ENCODE peak calls at places on chromosome 18, in four cellular contexts. One of them, this sample, is unnamed.

GRCh38 chr18:46754188-46754587 is 2.7 kb downstream of the ST8SIA5 start:
- DNase-seq in sigmoid colon: no peak
- DNase-seq in tibial artery: no peak
- DNase-seq in cardiac muscle cell: no peak
- DNase-seq in this sample: no peak

GRCh38 chr18:45619826-45620201 is 4.5 kb downstream of the SLC14A2 start:
- DNase-seq in sigmoid colon: no peak
- DNase-seq in tibial artery: no peak
- DNase-seq in cardiac muscle cell: no peak
- DNase-seq in this sample: no peak

GRCh38 chr18:79857082-79857661 is 59.4 kb downstream of the KCNG2 start:
- DNase-seq in cardiac muscle cell: peak; percentile 1
- DNase-seq in tibial artery: peak; percentile 34
- DNase-seq in sigmoid colon: no peak
- DNase-seq in this sample: no peak

GRCh38 chr18:10439898-10440297 is 14.5 kb upstream of the APCDD1 start:
- DNase-seq in cardiac muscle cell: no peak
- DNase-seq in sigmoid colon: no peak
- DNase-seq in tibial artery: no peak
- DNase-seq in this sample: no peak

GRCh38 chr18:62602706-62603105 is 79.9 kb downstream of the ZCCHC2 start:
- DNase-seq in sigmoid colon: no peak
- DNase-seq in tibial artery: peak; percentile 17
- DNase-seq in cardiac muscle cell: no peak
- DNase-seq in this sample: no peak

GRCh38 chr18:42038936-42039335 is 83.9 kb downstream of the PIK3C3 start:
- DNase-seq in tibial artery: no peak
- DNase-seq in sigmoid colon: no peak
- DNase-seq in cardiac muscle cell: no peak
- DNase-seq in this sample: no peak

GRCh38 chr18:78542204-78542603 is 437.4 kb upstream of the SALL3 start:
- DNase-seq in tibial artery: no peak
- DNase-seq in sigmoid colon: peak; percentile 80
- DNase-seq in cardiac muscle cell: no peak
- DNase-seq in this sample: no peak

GRCh38 chr18:63271881-63272299 is 47.7 kb downstream of the BCL2 start:
- DNase-seq in tibial artery: peak; percentile 74
- DNase-seq in sigmoid colon: no peak
- DNase-seq in cardiac muscle cell: no peak
- DNase-seq in this sample: no peak

GRCh38 chr18:24446953-24447537 is 13.4 kb upstream of the HRH4 start:
- DNase-seq in tibial artery: no peak
- DNase-seq in cardiac muscle cell: no peak
- DNase-seq in sigmoid colon: no peak
- DNase-seq in this sample: no peak

GRCh38 chr18:42298744-42299685 is 344.0 kb downstream of the PIK3C3 start:
- DNase-seq in sigmoid colon: peak; percentile 80
- DNase-seq in cardiac muscle cell: peak; percentile 83
- DNase-seq in tibial artery: peak; percentile 77
- DNase-seq in this sample: peak; percentile 75

GRCh38 chr18:63147010-63147409 is 172.6 kb downstream of the BCL2 start:
- DNase-seq in tibial artery: no peak
- DNase-seq in sigmoid colon: no peak
- DNase-seq in cardiac muscle cell: no peak
- DNase-seq in this sample: no peak

GRCh38 chr18:9825571-9826073 is 60.2 kb upstream of the TXNDC2 start:
- DNase-seq in cardiac muscle cell: no peak
- DNase-seq in sigmoid colon: no peak
- DNase-seq in tibial artery: no peak
- DNase-seq in this sample: no peak

GRCh38 chr18:70627100-70627802 is 338.4 kb downstream of the SOCS6 start:
- DNase-seq in sigmoid colon: no peak
- DNase-seq in tibial artery: no peak
- DNase-seq in cardiac muscle cell: no peak
- DNase-seq in this sample: no peak

GRCh38 chr18:24181806-24182205 is 42.9 kb downstream of the CABYR start:
- DNase-seq in cardiac muscle cell: no peak
- DNase-seq in sigmoid colon: no peak
- DNase-seq in tibial artery: no peak
- DNase-seq in this sample: no peak

GRCh38 chr18:79869591-79870368 is 72.0 kb downstream of the KCNG2 start:
- DNase-seq in cardiac muscle cell: no peak
- DNase-seq in tibial artery: no peak
- DNase-seq in sigmoid colon: no peak
- DNase-seq in this sample: no peak

GRCh38 chr18:7596133-7596532 is 29.0 kb downstream of the PTPRM start:
- DNase-seq in cardiac muscle cell: no peak
- DNase-seq in tibial artery: no peak
- DNase-seq in sigmoid colon: no peak
- DNase-seq in this sample: no peak

GRCh38 chr18:24176727-24177416 is 38.0 kb downstream of the CABYR start:
- DNase-seq in tibial artery: no peak
- DNase-seq in sigmoid colon: peak; percentile 83
- DNase-seq in cardiac muscle cell: peak; percentile 72
- DNase-seq in this sample: no peak

GRCh38 chr18:46013484-46014189 is 46.5 kb upstream of the EPG5 start:
- DNase-seq in cardiac muscle cell: no peak
- DNase-seq in sigmoid colon: no peak
- DNase-seq in tibial artery: no peak
- DNase-seq in this sample: no peak

GRCh38 chr18:47772374-47773248 is 157.8 kb downstream of the SMAD2 start:
- DNase-seq in cardiac muscle cell: peak; percentile 66
- DNase-seq in sigmoid colon: no peak
- DNase-seq in tibial artery: no peak
- DNase-seq in this sample: no peak

GRCh38 chr18:41396211-41396610 is 558.8 kb upstream of the PIK3C3 start:
- DNase-seq in tibial artery: no peak
- DNase-seq in cardiac muscle cell: no peak
- DNase-seq in sigmoid colon: no peak
- DNase-seq in this sample: no peak

GRCh38 chr18:67483237-67483636 is 33.3 kb downstream of the DSEL start:
- DNase-seq in cardiac muscle cell: no peak
- DNase-seq in sigmoid colon: no peak
- DNase-seq in tibial artery: no peak
- DNase-seq in this sample: no peak

GRCh38 chr18:44682181-44682870 is 1.6 kb downstream of the SETBP1 start:
- DNase-seq in tibial artery: peak; percentile 85
- DNase-seq in sigmoid colon: peak; percentile 87
- DNase-seq in cardiac muscle cell: peak; percentile 38
- DNase-seq in this sample: no peak

GRCh38 chr18:59006461-59007067 is 133.1 kb upstream of the SEC11C start:
- DNase-seq in tibial artery: no peak
- DNase-seq in cardiac muscle cell: no peak
- DNase-seq in sigmoid colon: no peak
- DNase-seq in this sample: no peak

GRCh38 chr18:22709288-22710060 is 223.7 kb upstream of the RBBP8 start:
- DNase-seq in sigmoid colon: no peak
- DNase-seq in cardiac muscle cell: no peak
- DNase-seq in tibial artery: no peak
- DNase-seq in this sample: no peak

GRCh38 chr18:79884296-79884962 is 67.0 kb downstream of the SLC66A2 start:
- DNase-seq in sigmoid colon: peak; percentile 54
- DNase-seq in tibial artery: no peak
- DNase-seq in cardiac muscle cell: no peak
- DNase-seq in this sample: no peak

GRCh38 chr18:13611058-13611615 is 115.2 kb downstream of the FAM210A start:
- DNase-seq in sigmoid colon: peak; percentile 78
- DNase-seq in cardiac muscle cell: no peak
- DNase-seq in tibial artery: peak; percentile 81
- DNase-seq in this sample: no peak

GRCh38 chr18:52582516-52582915 is 242.5 kb downstream of the DCC start:
- DNase-seq in tibial artery: no peak
- DNase-seq in sigmoid colon: no peak
- DNase-seq in cardiac muscle cell: no peak
- DNase-seq in this sample: no peak

GRCh38 chr18:3482258-3482657 is 32.3 kb downstream of the TGIF1 start:
- DNase-seq in tibial artery: no peak
- DNase-seq in cardiac muscle cell: no peak
- DNase-seq in sigmoid colon: no peak
- DNase-seq in this sample: no peak

GRCh38 chr18:31773774-31774476 is 13.2 kb upstream of the SLC25A52 start:
- DNase-seq in sigmoid colon: no peak
- DNase-seq in tibial artery: no peak
- DNase-seq in cardiac muscle cell: no peak
- DNase-seq in this sample: no peak

GRCh38 chr18:63067939-63068338 is 251.6 kb downstream of the BCL2 start:
- DNase-seq in tibial artery: no peak
- DNase-seq in sigmoid colon: no peak
- DNase-seq in cardiac muscle cell: no peak
- DNase-seq in this sample: no peak

GRCh38 chr18:10266236-10266585 is 188.2 kb upstream of the APCDD1 start:
- DNase-seq in tibial artery: no peak
- DNase-seq in cardiac muscle cell: no peak
- DNase-seq in sigmoid colon: no peak
- DNase-seq in this sample: no peak

GRCh38 chr18:62572456-62572855 is 49.6 kb downstream of the ZCCHC2 start:
- DNase-seq in cardiac muscle cell: no peak
- DNase-seq in sigmoid colon: no peak
- DNase-seq in tibial artery: no peak
- DNase-seq in this sample: no peak

GRCh38 chr18:56861244-56861643 is 210.1 kb downstream of the WDR7 start:
- DNase-seq in cardiac muscle cell: peak; percentile 49
- DNase-seq in sigmoid colon: no peak
- DNase-seq in tibial artery: no peak
- DNase-seq in this sample: no peak

GRCh38 chr18:7202119-7202680 is 28.7 kb upstream of the LRRC30 start:
- DNase-seq in cardiac muscle cell: no peak
- DNase-seq in sigmoid colon: no peak
- DNase-seq in tibial artery: no peak
- DNase-seq in this sample: no peak

GRCh38 chr18:22065311-22065710 is 104.1 kb upstream of the GATA6 start:
- DNase-seq in sigmoid colon: no peak
- DNase-seq in tibial artery: no peak
- DNase-seq in cardiac muscle cell: no peak
- DNase-seq in this sample: no peak

GRCh38 chr18:79108520-79109215 is 39.5 kb downstream of the ATP9B start:
- DNase-seq in cardiac muscle cell: no peak
- DNase-seq in sigmoid colon: no peak
- DNase-seq in tibial artery: no peak
- DNase-seq in this sample: no peak

DNA sequence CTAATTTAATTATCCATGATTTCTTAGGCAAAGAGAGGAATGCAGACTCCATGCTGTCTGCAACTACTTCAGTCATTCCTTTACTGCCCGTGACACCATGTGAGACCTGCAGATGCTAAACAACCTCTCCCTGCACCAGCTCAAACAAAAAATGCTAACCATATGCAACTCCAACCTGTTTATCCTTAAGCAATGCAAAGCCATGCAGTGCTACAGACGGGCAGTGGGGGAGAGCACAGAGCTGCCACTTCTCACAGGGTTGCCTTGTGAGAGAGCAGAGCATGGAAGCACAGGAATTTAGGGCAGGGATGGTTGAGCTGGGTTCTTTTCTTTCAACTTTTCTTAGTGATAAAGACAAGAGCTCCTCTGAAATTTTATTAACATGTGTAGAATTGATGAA is 74.9 kb upstream of the KLHL14 start:
- DNase-seq in cardiac muscle cell: peak; percentile 59
- DNase-seq in sigmoid colon: no peak
- DNase-seq in tibial artery: no peak
- DNase-seq in this sample: no peak
- TF ChIP-seq CTCF in cardiac muscle cell: no peak
- TF ChIP-seq CTCF in sigmoid colon: no peak
- TF ChIP-seq CTCF in tibial artery: no peak
- TF ChIP-seq CTCF in this sample: peak; percentile 30

DNA sequence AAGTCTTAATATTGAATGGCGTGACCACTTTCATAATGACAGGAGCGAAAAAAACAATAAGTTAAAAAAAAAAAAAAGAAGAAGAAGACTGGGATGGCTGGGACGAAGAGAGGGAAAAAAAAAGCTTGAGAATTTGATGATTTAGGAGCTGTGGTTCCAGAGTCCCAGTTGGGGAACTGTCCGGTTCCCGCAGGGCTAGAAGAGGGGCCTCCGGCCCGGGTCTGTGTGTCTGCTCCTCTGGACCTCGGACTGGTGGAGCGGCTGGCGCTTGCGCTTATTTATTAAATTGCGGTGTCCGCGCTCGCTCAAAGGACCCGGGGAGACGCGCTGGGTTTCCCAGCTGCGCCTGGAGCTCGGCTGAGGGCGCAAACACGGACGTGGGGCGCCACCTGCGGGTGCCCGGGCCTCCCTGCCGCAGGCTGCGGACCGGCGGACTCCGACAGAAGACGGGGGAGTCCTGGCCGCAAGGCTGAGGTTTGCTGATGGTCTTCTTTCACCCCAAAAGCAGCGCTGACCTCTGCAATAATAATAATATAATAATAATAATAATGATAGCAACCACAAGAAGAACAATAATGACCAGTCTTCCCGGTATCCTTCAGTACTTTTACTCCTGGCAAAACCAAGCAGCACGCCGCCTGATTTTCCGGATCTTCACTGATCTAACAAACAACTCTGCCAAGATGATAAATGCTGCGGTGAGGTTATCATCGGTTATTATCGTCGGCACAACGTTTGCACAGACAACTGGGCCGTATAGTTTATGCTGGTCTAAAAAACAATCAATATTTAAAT is at the start of gene CBLN2:
- DNase-seq in cardiac muscle cell: peak; percentile 92
- DNase-seq in tibial artery: no peak
- DNase-seq in sigmoid colon: no peak
- DNase-seq in this sample: peak; percentile 83
- TF ChIP-seq CTCF in cardiac muscle cell: peak; percentile 85
- TF ChIP-seq CTCF in tibial artery: no peak
- TF ChIP-seq CTCF in sigmoid colon: peak; percentile 77
- TF ChIP-seq CTCF in this sample: peak; percentile 95

DNA sequence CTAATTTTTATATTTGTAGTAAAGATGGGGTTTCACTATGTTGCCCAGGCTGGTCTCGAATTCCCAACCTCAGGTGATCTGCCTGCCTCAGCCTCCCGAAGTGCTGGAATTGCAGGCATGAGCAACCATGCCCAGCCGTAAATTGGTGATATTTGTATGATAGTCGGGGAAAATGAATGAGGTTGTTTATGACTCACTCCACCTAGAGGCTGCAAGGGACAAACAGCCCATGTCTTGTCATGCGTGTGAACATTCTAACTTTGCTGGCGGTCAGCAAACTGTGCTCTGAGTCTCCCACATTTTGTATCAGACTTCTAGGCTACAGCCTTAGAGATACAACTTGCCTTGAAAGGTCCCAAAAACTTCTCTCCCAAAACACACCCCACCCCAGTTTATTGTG is 133.5 kb upstream of the DTNA start:
- DNase-seq in cardiac muscle cell: no peak
- DNase-seq in tibial artery: no peak
- DNase-seq in sigmoid colon: no peak
- DNase-seq in this sample: no peak
- TF ChIP-seq CTCF in cardiac muscle cell: no peak
- TF ChIP-seq CTCF in tibial artery: no peak
- TF ChIP-seq CTCF in sigmoid colon: no peak
- TF ChIP-seq CTCF in this sample: no peak

DNA sequence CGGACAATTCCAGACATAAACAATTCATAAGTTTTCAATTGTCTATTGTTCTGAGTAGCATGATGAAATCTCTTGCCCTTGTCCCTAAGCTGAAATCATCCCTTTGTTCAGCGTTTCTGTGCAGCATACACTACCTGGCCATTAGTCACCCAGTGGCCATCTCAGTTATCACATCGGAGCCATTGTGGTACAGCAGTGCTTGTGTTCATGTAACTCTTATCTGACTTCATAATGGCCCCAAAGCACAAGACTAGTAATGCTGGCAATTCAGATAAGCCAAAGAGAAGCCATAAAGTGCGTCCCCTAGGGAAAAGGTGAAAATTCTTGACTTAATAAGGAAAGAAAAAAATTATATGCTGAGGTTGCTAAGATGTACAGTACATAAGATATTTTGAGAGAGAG is 127.2 kb downstream of the FHOD3 start:
- DNase-seq in cardiac muscle cell: no peak
- DNase-seq in tibial artery: no peak
- DNase-seq in sigmoid colon: no peak
- DNase-seq in this sample: no peak
- TF ChIP-seq CTCF in cardiac muscle cell: no peak
- TF ChIP-seq CTCF in tibial artery: no peak
- TF ChIP-seq CTCF in sigmoid colon: no peak
- TF ChIP-seq CTCF in this sample: peak; percentile 49